ENCODE peak calls at places on chromosomes 4 and X, in ten cellular contexts. S is MV-4-11; C is tibial artery; A is stimulated activated CD4-positive, alpha-beta T cell treated with anti-CD3 and anti-CD28 coated beads, Interleukin-15, amount 100 ng/mL, for 1 hour; L is M059J; Q is AG10803; G is fibroblast of the conjunctiva; H is Peyer's patch; F is GDM1; V is sigmoid colon. N is an unnamed sample.

GRCh38 chr4:102343964-102344519 is 1.2 kb downstream of the SLC39A8 start:
- DNase-seq in C (no peak), Q (no peak), G (no peak), V (peak), L (peak), S (peak), A (peak), H (no peak), F (no peak), N (no peak)

GRCh38 chrX:32191316-32191715 is 1020.0 kb downstream of the DMD start:
- DNase-seq in V (no peak), H (no peak), F (no peak), A (no peak), G (no peak), Q (no peak), S (no peak), L (no peak), C (no peak), N (no peak)

GRCh38 chrX:12304261-12304660 is 166.0 kb downstream of the FRMPD4 start:
- DNase-seq in V (no peak), A (no peak), S (no peak), H (no peak), G (no peak), F (no peak), C (no peak), Q (peak), L (no peak), N (no peak)

GRCh38 chrX:6813836-6814370 is 279.0 kb upstream of the VCX3A start:
- DNase-seq in V (no peak), A (no peak), L (no peak), S (peak), F (no peak), G (no peak), H (no peak), C (no peak), Q (no peak), N (no peak)

GRCh38 chrX:12946838-12947544 is 27.9 kb upstream of the TMSB4X start:
- DNase-seq in A (no peak), G (peak), V (peak), L (peak), F (peak), C (peak), S (peak), H (no peak), Q (peak), N (peak)

GRCh38 chr4:185115827-185116232 is 27.2 kb upstream of the SLC25A4 start:
- DNase-seq in V (no peak), Q (peak), G (peak), L (no peak), S (no peak), A (no peak), C (peak), F (no peak), H (no peak), N (peak)

GRCh38 chr4:56506110-56506705 is 617 bp downstream of the ARL9 start:
- DNase-seq in F (no peak), G (no peak), C (no peak), A (no peak), S (no peak), Q (no peak), V (no peak), H (no peak), L (no peak), N (no peak)

GRCh38 chr4:7237863-7238262 is 45.5 kb downstream of the SORCS2 start:
- DNase-seq in A (no peak), Q (peak), C (no peak), L (no peak), H (no peak), G (no peak), S (no peak), F (no peak), V (no peak), N (no peak)

GRCh38 chrX:9635368-9635767 is 130.3 kb downstream of the GPR143 start:
- DNase-seq in A (no peak), L (no peak), H (no peak), S (no peak), F (no peak), C (no peak), Q (no peak), V (peak), G (no peak), N (no peak)

GRCh38 chr4:124530464-124531077 is 182.0 kb downstream of the ANKRD50 start:
- DNase-seq in H (no peak), V (no peak), L (peak), F (no peak), Q (peak), G (peak), A (no peak), C (no peak), S (no peak), N (peak)

GRCh38 chr4:112857461-112857860 is 192.0 kb upstream of the ANK2 start:
- DNase-seq in F (no peak), A (no peak), C (no peak), G (peak), S (no peak), Q (peak), L (peak), H (no peak), V (no peak), N (no peak)

GRCh38 chr4:176610594-176610993 is 182.1 kb downstream of the VEGFC start:
- DNase-seq in A (no peak), C (no peak), S (no peak), L (no peak), G (no peak), Q (no peak), H (no peak), V (no peak), F (no peak), N (no peak)

GRCh38 chr4:184330008-184330400 is 112.3 kb upstream of the ENPP6 start:
- DNase-seq in S (no peak), L (no peak), V (peak), C (peak), Q (no peak), H (no peak), G (no peak), F (no peak), A (no peak), N (no peak)

GRCh38 chrX:54509401-54509800 is 13.4 kb upstream of the FGD1 start:
- DNase-seq in S (no peak), Q (peak), A (no peak), V (no peak), G (no peak), C (no peak), F (no peak), H (no peak), L (peak), N (no peak)

GRCh38 chr4:89357346-89357745 is 49.7 kb upstream of the GPRIN3 start:
- DNase-seq in H (no peak), A (no peak), C (no peak), Q (no peak), G (no peak), V (no peak), S (peak), F (no peak), L (peak), N (no peak)

GRCh38 chrX:108257556-108257955 is 166.0 kb downstream of the ATG4A start:
- DNase-seq in A (no peak), G (no peak), Q (no peak), F (no peak), L (no peak), C (no peak), V (no peak), H (no peak), S (no peak), N (no peak)

GRCh38 chrX:97756879-97757278 is 873.2 kb downstream of the RPA4 start:
- DNase-seq in A (no peak), F (no peak), V (no peak), Q (no peak), L (no peak), H (no peak), S (no peak), C (no peak), G (no peak), N (no peak)

GRCh38 chrX:43121637-43122036 is 343.7 kb upstream of the PPP1R2C start:
- DNase-seq in H (no peak), G (no peak), F (no peak), Q (no peak), V (no peak), S (no peak), A (no peak), C (no peak), L (peak), N (no peak)

GRCh38 chrX:276588-277171 is 4.5 kb upstream of the PLCXD1 start:
- DNase-seq in G (no peak), A (no peak), S (no peak), C (no peak), V (peak), Q (peak), L (peak), H (peak), F (no peak), N (no peak)

GRCh38 chr4:24551492-24552330 is 32.6 kb downstream of the DHX15 start:
- DNase-seq in A (no peak), L (peak), V (no peak), F (no peak), S (no peak), C (no peak), Q (no peak), H (no peak), G (no peak), N (no peak)

GRCh38 chr4:132564920-132565319 is 584.2 kb upstream of the PCDH10 start:
- DNase-seq in H (no peak), S (no peak), G (no peak), Q (no peak), F (no peak), V (no peak), C (no peak), L (no peak), A (no peak), N (peak)

GRCh38 chr4:8917868-8918783 is 46.5 kb upstream of the HMX1 start:
- DNase-seq in Q (peak), L (peak), G (peak), C (peak), H (peak), A (peak), F (peak), V (peak), S (peak), N (peak)

GRCh38 chr4:89111833-89112563 is 665 bp downstream of the TIGD2 start:
- DNase-seq in H (no peak), A (no peak), L (peak), C (no peak), S (peak), Q (peak), G (peak), V (no peak), F (no peak), N (peak)

GRCh38 chr4:86927843-86928395 is 6.9 kb upstream of the AFF1 start:
- DNase-seq in A (no peak), V (peak), Q (peak), G (peak), C (no peak), H (no peak), F (no peak), S (peak), L (peak), N (peak)

GRCh38 chr4:41963105-41963504 is 18.5 kb upstream of the DCAF4L1 start:
- DNase-seq in Q (peak), L (peak), H (no peak), A (no peak), S (peak), G (no peak), F (no peak), V (no peak), C (no peak), N (peak)

GRCh38 chr4:123230061-123230460 is 166.5 kb upstream of the SPRY1 start:
- DNase-seq in L (no peak), A (no peak), Q (no peak), F (no peak), C (no peak), S (no peak), V (no peak), H (no peak), G (no peak), N (no peak)

GRCh38 chr4:51909236-51909703 is 66.3 kb downstream of the DCUN1D4 start:
- DNase-seq in Q (no peak), S (no peak), L (no peak), H (peak), C (no peak), A (no peak), F (no peak), G (no peak), V (no peak), N (peak)

GRCh38 chrX:67697452-67697851 is 153.6 kb downstream of the AR start:
- DNase-seq in C (no peak), Q (no peak), A (no peak), H (no peak), L (no peak), S (no peak), G (no peak), V (no peak), F (no peak), N (no peak)

GRCh38 chr4:107592518-107592917 is 127.5 kb downstream of the PAPSS1 start:
- DNase-seq in A (no peak), H (no peak), F (no peak), V (no peak), L (no peak), S (peak), G (no peak), Q (no peak), C (no peak), N (peak)

GRCh38 chrX:14712096-14712495 is 160.8 kb downstream of the FANCB start:
- DNase-seq in Q (no peak), S (no peak), C (no peak), A (no peak), H (no peak), V (no peak), G (no peak), F (no peak), L (peak), N (peak)

GRCh38 chrX:103356023-103356798 is at the start of gene TCEAL9:
- DNase-seq in V (peak), G (peak), H (peak), C (peak), L (peak), A (no peak), F (peak), S (no peak), Q (peak), N (peak)

GRCh38 chrX:45322820-45323219 is 122.1 kb upstream of the DIPK2B start:
- DNase-seq in V (no peak), H (no peak), C (no peak), Q (peak), F (no peak), S (no peak), A (no peak), G (no peak), L (peak), N (no peak)

GRCh38 chr4:88674989-88675388 is 22.6 kb downstream of the NAP1L5 start:
- DNase-seq in Q (peak), F (no peak), G (no peak), L (peak), V (no peak), C (no peak), H (no peak), A (no peak), S (no peak), N (no peak)

GRCh38 chr4:1285151-1285789 is 4.4 kb upstream of the MAEA start:
- DNase-seq in S (no peak), F (no peak), C (no peak), V (no peak), G (no peak), H (peak), L (no peak), Q (no peak), A (no peak), N (no peak)

GRCh38 chr4:130336585-130337217 is 1240.7 kb downstream of the C4orf33 start:
- DNase-seq in Q (peak), G (peak), S (no peak), H (no peak), C (no peak), L (peak), A (no peak), F (no peak), V (no peak), N (peak)

GRCh38 chr4:14404730-14405129 is 597.6 kb upstream of the CPEB2 start:
- DNase-seq in G (no peak), Q (no peak), S (no peak), V (no peak), A (no peak), C (no peak), L (no peak), F (no peak), H (no peak), N (no peak)

GRCh38 chr4:15469402-15470148 is at the start of gene CC2D2A:
- DNase-seq in C (no peak), Q (peak), G (peak), F (no peak), L (peak), V (no peak), A (no peak), S (no peak), H (no peak), N (no peak)

GRCh38 chr4:151407466-151408379 is 1.3 kb upstream of the FHIP1A start:
- DNase-seq in H (peak), F (peak), C (no peak), A (no peak), G (no peak), S (peak), L (no peak), V (no peak), Q (peak), N (no peak)

GRCh38 chrX:46173159-46173558 is 372.1 kb downstream of the ZNF674 start:
- DNase-seq in S (no peak), Q (no peak), A (no peak), C (no peak), H (no peak), F (no peak), G (no peak), V (no peak), L (no peak), N (no peak)